ENCODE peak calls at places on chromosomes 13 and 19, in four cellular contexts. Q is IMR-90, V is left ventricle myocardium inferior, A is glutamatergic neuron. M is an unnamed sample.

GRCh38 chr13:48431431-48431830 is 18.5 kb upstream of the LPAR6 start:
- DNase-seq in Q (no peak), V (no peak), A (no peak), M (no peak)

GRCh38 chr19:29533578-29534544 is 8.1 kb downstream of the VSTM2B start:
- DNase-seq in Q (no peak), V (no peak), A (peak; percentile 7), M (no peak)

GRCh38 chr13:105599477-105600037 is 935.9 kb downstream of the EFNB2 start:
- DNase-seq in Q (no peak), V (no peak), A (no peak), M (no peak)

GRCh38 chr19:52007805-52008557 is at the start of gene ZNF615:
- DNase-seq in Q (peak; percentile 80), V (peak; percentile 91), A (peak; percentile 93), M (peak; percentile 88)

GRCh38 chr13:35953537-35954206 is 177.5 kb downstream of the DCLK1 start:
- DNase-seq in Q (peak; percentile 94), V (peak; percentile 73), A (peak; percentile 59), M (peak; percentile 55)

GRCh38 chr19:16911046-16911445 is 22.2 kb downstream of the F2RL3 start:
- DNase-seq in Q (no peak), V (no peak), A (no peak), M (no peak)

GRCh38 chr19:12757544-12758274 is 6.1 kb downstream of the BEST2 start:
- DNase-seq in Q (peak; percentile 61), V (peak; percentile 61), A (peak; percentile 88), M (peak; percentile 87)

GRCh38 chr19:38003427-38004099 is 96.6 kb downstream of the SIPA1L3 start:
- DNase-seq in Q (peak; percentile 92), V (peak; percentile 68), A (peak; percentile 76), M (peak; percentile 43)

GRCh38 chr19:47430041-47430802 is 10.9 kb upstream of the MEIS3 start:
- DNase-seq in Q (peak; percentile 27), V (no peak), A (peak; percentile 70), M (no peak)

GRCh38 chr19:47509973-47510372 is 4.9 kb downstream of the NAPA start:
- DNase-seq in Q (no peak), V (no peak), A (no peak), M (no peak)

GRCh38 chr13:111393221-111393790 is 72.9 kb downstream of the TEX29 start:
- DNase-seq in Q (no peak), V (no peak), A (no peak), M (no peak)

GRCh38 chr13:40533072-40533471 is 133.4 kb downstream of the FOXO1 start:
- DNase-seq in Q (no peak), V (no peak), A (no peak), M (no peak)

GRCh38 chr13:21117104-21117809 is 55.9 kb upstream of the LATS2 start:
- DNase-seq in Q (no peak), V (no peak), A (no peak), M (no peak)

GRCh38 chr13:73991884-73992283 is 142.3 kb downstream of the KLF12 start:
- DNase-seq in Q (no peak), V (no peak), A (no peak), M (no peak)

GRCh38 chr19:33306853-33307792 is 4.8 kb upstream of the CEBPA start:
- DNase-seq in Q (no peak), V (no peak), A (no peak), M (no peak)

GRCh38 chr13:95440441-95441088 is 112.0 kb upstream of the CLDN10 start:
- DNase-seq in Q (no peak), V (no peak), A (no peak), M (no peak)

GRCh38 chr13:27658569-27658968 is 36.9 kb downstream of the POLR1D start:
- DNase-seq in Q (peak; percentile 60), V (no peak), A (no peak), M (no peak)

GRCh38 chr13:30884543-30884942 is 21.5 kb upstream of the MEDAG start:
- DNase-seq in Q (no peak), V (no peak), A (no peak), M (no peak)

GRCh38 chr19:13953021-13953531 is 767 bp downstream of the DCAF15 start:
- DNase-seq in Q (peak; percentile 39), V (no peak), A (no peak), M (no peak)

GRCh38 chr19:43723588-43723987 is 7.7 kb downstream of the IRGC start:
- DNase-seq in Q (no peak), V (no peak), A (no peak), M (no peak)
- TF ChIP-seq CTCF in Q (peak; percentile 18), V (no peak), A (no peak), M (peak; percentile 39)

GRCh38 chr13:101649490-101650126 is 197.1 kb downstream of the ITGBL1 start:
- DNase-seq in Q (peak; percentile 74), V (no peak), A (no peak), M (no peak)

GRCh38 chr13:101654916-101655315 is 202.4 kb downstream of the ITGBL1 start:
- DNase-seq in Q (peak; percentile 12), V (no peak), A (no peak), M (no peak)

GRCh38 chr13:101647760-101648159 is 195.3 kb downstream of the ITGBL1 start:
- DNase-seq in Q (no peak), V (no peak), A (no peak), M (no peak)

DNA sequence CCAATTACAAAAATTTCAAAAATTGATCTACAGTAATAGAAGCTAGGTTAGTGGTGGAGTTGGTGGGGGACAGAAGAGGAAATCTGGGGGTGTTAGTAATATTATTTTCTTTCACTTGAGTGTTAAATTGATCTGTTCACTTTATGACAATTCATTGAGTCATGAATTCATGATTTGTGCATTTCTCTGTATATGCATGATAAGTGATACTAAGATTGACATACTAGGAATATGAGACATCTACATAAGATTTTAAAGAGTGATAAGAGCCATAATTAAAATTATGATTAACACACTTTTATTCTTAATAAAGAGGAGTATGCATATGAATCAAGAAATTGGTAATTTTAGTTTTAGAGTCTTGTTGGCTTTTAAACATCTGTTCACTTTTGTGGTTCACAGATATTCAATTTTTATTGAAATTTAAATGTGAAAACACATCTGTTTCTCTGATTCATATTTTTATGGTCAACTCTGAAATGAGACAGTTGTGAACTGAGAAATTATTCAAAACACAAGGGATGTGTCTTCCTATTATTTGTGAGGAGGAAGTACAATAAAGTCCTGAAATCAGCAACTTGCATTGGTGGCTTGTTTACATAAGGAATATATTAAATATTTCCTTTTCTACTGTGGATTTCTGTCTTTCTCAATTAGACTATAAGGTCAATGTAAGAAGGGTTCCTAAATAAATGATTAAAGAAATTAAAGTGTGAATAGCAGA is 196.5 kb downstream of the ITGBL1 start:
- DNase-seq in Q (no peak), V (no peak), A (no peak), M (no peak)
- TF ChIP-seq CTCF in Q (no peak), V (no peak), A (no peak), M (no peak)

DNA sequence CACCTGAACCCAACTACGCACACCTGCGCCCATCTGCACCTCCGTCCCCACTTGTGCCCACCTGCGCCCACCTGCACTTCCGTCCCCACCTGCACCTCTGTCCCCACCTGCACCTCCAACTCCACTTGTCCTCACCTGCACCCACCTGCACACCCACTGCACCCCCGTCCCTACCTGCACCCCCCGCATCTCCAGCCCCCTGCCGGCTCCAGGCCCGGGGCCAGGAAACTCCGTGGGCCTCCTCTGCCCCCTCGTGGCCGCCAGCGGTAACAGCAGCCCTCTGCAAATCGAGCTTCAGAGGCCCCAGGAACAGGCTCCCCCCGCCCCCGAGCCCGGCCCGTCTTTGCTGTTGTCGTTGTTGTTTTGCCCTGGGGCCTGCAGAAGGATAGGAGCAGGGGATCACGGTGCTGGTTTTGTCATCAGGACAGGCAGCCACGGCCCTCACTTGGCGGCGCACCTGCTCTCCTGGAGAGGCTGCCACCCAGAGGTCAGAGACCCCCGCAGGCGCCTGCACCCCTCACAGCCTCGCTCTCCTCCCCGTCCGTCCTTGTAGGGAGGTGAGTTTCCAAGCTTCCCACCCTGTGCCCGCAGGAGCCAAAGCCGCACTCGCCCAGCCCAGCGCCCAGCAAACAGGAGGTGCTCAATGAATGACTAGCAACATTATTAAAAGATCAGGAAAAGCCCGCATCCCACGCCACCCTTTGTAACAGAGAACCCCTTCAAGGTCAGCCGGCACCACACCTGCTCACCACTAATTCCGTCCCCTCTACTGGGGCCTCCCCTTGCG is 65.4 kb downstream of the GNG7 start:
- DNase-seq in Q (peak; percentile 31), V (peak; percentile 69), A (peak; percentile 76), M (peak; percentile 64)
- TF ChIP-seq CTCF in Q (peak; percentile 78), V (peak; percentile 83), A (peak; percentile 82), M (peak; percentile 78)

GRCh38 chr19:42294471-42295137 is 7.3 kb upstream of the PRR19 start:
- DNase-seq in Q (no peak), V (no peak), A (peak; percentile 27), M (no peak)

GRCh38 chr19:42292042-42292960 is 9.6 kb upstream of the PRR19 start:
- DNase-seq in Q (no peak), V (no peak), A (peak; percentile 11), M (no peak)

GRCh38 chr19:42292963-42293362 is 9.0 kb upstream of the PRR19 start:
- DNase-seq in Q (no peak), V (no peak), A (peak; percentile 14), M (no peak)

GRCh38 chr19:42293966-42294365 is 8.0 kb upstream of the PRR19 start:
- DNase-seq in Q (no peak), V (no peak), A (no peak), M (no peak)

DNA sequence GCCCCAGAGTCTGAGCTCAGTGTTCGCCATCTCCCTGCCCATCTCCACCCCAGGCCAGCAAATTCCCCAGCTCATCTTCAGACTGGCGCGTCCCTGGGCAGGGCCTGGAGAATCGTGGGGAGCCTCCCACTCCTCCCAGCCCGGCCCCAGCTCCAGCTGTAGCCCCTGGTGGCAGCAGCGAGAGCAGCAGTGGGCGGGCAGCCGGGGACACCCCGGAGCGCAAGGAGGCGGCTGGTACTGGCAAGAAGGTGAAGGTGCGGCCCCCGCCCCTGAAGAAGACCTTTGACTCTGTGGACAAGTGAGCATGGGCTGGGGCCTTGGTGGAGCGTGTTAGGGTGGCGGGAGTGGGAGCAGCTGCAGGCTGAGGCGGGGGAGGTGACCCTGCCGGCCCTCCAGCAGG is 8.4 kb upstream of the PRR19 start:
- DNase-seq in Q (no peak), V (no peak), A (peak; percentile 38), M (no peak)
- TF ChIP-seq CTCF in Q (no peak), V (no peak), A (no peak), M (no peak)

GRCh38 chr13:98225036-98225940 is 48.2 kb upstream of the RNF113B start:
- DNase-seq in Q (no peak), V (no peak), A (no peak), M (no peak)
- TF ChIP-seq CTCF in Q (no peak), V (no peak), A (no peak), M (no peak)

GRCh38 chr19:19387108-19387507 is 18.4 kb upstream of the GATAD2A start:
- DNase-seq in Q (no peak), V (no peak), A (no peak), M (no peak)

GRCh38 chr19:19385900-19386339 is 19.6 kb upstream of the GATAD2A start:
- DNase-seq in Q (no peak), V (no peak), A (peak; percentile 74), M (no peak)

GRCh38 chr19:19384486-19384885 is 21.0 kb upstream of the GATAD2A start:
- DNase-seq in Q (no peak), V (no peak), A (no peak), M (no peak)

GRCh38 chr19:19386373-19386869 is 19.1 kb upstream of the GATAD2A start:
- DNase-seq in Q (no peak), V (no peak), A (no peak), M (no peak)

GRCh38 chr19:19385131-19385899 is 20.2 kb upstream of the GATAD2A start:
- DNase-seq in Q (peak; percentile 100), V (peak; percentile 99), A (peak; percentile 99), M (peak; percentile 98)
- TF ChIP-seq CTCF in Q (peak; percentile 20), V (peak; percentile 44), A (no peak), M (no peak)

GRCh38 chr19:7534531-7534980 is 961 bp upstream of the PNPLA6 start:
- DNase-seq in Q (peak; percentile 87), V (peak; percentile 63), A (peak; percentile 65), M (peak; percentile 37)
- TF ChIP-seq CTCF in Q (peak; percentile 60), V (no peak), A (no peak), M (no peak)

M was measured in neural crest cell.